ENCODE peak calls at places on chromosomes 13 and 19, in six cellular contexts. O is heart right ventricle, Y is mesendoderm, S is heart left ventricle, F is cardiac fibroblast, B is fibroblast of pulmonary artery. U is an unnamed sample.

GRCh38 chr13:39417643-39418042 is 185.3 kb downstream of the LHFPL6 start:
- DNase-seq in O (no peak), F (peak), Y (peak), B (peak), S (no peak), U (no peak)

GRCh38 chr13:29562762-29563161 is 32.7 kb downstream of the SLC7A1 start:
- DNase-seq in B (no peak), O (no peak), Y (no peak), F (no peak), S (no peak), U (no peak)

GRCh38 chr13:60274664-60275063 is 110.9 kb upstream of the DIAPH3 start:
- DNase-seq in F (no peak), O (no peak), Y (no peak), S (no peak), B (no peak), U (no peak)

GRCh38 chr13:93455881-93456280 is 229.3 kb downstream of the GPC6 start:
- DNase-seq in F (no peak), S (no peak), O (no peak), B (no peak), Y (no peak), U (no peak)

GRCh38 chr13:57314897-57315520 is 148.0 kb downstream of the PRR20E start:
- DNase-seq in F (no peak), Y (peak), S (no peak), O (no peak), B (no peak), U (no peak)

GRCh38 chr13:84430015-84430414 is 547.7 kb upstream of the SLITRK1 start:
- DNase-seq in B (peak), F (peak), O (no peak), Y (no peak), S (no peak), U (no peak)

GRCh38 chr19:13987101-13987890 is 18.8 kb downstream of the RFX1 start:
- DNase-seq in B (no peak), S (peak), F (no peak), O (peak), Y (no peak), U (peak)

GRCh38 chr19:58007285-58007684 is 4.7 kb upstream of the ZNF606 start:
- DNase-seq in S (no peak), F (no peak), B (peak), O (no peak), Y (peak), U (no peak)

GRCh38 chr19:55146078-55146647 is 2.8 kb downstream of the TNNT1 start:
- DNase-seq in B (peak), O (no peak), S (no peak), Y (peak), F (no peak), U (no peak)

GRCh38 chr19:15147090-15147489 is 39.9 kb downstream of the SYDE1 start:
- DNase-seq in B (no peak), F (no peak), S (no peak), O (no peak), Y (no peak), U (no peak)

GRCh38 chr19:29370276-29370675 is 155.5 kb upstream of the VSTM2B start:
- DNase-seq in B (no peak), Y (no peak), F (no peak), O (no peak), S (no peak), U (no peak)

GRCh38 chr19:46299695-46300094 is 2.9 kb downstream of the HIF3A start:
- DNase-seq in O (no peak), S (no peak), B (no peak), F (no peak), Y (no peak), U (peak)
- H3K4me3 ChIP-seq in O (peak), S (peak), B (peak), F (peak), Y (no peak), U (peak)

DNA sequence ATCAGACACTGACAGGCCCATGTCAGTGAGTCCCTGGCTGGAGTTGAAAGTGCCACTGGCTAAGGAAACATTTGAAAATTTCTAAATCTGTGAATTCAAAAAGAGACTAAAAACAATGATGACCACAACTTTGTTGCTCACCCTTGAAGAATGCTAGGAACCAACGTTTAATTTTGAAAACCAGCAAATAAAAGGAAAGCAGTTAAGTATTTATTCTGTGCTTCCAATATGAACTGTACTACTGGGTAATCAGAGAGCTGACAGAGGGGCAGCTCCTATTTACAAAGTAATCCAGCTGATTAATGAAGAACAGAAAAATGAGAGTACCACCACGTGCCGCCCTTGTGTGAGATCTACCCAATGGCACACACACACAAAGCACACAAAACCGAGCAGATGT is 44.7 kb upstream of the LATS2 start:
- DNase-seq in B (peak), O (no peak), F (peak), Y (no peak), S (no peak), U (no peak)
- H3K4me3 ChIP-seq in B (no peak), O (no peak), F (no peak), Y (no peak), S (no peak), U (no peak)

GRCh38 chr13:49448753-49449152 is 4.7 kb downstream of the SETDB2 start:
- DNase-seq in O (no peak), B (no peak), Y (no peak), S (no peak), F (no peak), U (no peak)

GRCh38 chr13:49444517-49445395 is 682 bp downstream of the SETDB2 start:
- DNase-seq in S (peak), O (no peak), B (peak), F (peak), Y (peak), U (no peak)

GRCh38 chr13:49443689-49444516 is at the start of the genes CAB39L and SETDB2:
- DNase-seq in S (peak), O (peak), B (peak), Y (peak), F (peak), U (peak)

GRCh38 chr13:49443327-49443688 is 556 bp downstream of the CAB39L start:
- DNase-seq in B (peak), F (peak), S (no peak), O (no peak), Y (no peak), U (no peak)

GRCh38 chr13:49446473-49446872 is 2.4 kb downstream of the SETDB2 start:
- DNase-seq in F (no peak), S (no peak), O (no peak), Y (no peak), B (no peak), U (no peak)
- H3K4me3 ChIP-seq in F (no peak), S (no peak), O (no peak), Y (no peak), B (no peak), U (no peak)

DNA sequence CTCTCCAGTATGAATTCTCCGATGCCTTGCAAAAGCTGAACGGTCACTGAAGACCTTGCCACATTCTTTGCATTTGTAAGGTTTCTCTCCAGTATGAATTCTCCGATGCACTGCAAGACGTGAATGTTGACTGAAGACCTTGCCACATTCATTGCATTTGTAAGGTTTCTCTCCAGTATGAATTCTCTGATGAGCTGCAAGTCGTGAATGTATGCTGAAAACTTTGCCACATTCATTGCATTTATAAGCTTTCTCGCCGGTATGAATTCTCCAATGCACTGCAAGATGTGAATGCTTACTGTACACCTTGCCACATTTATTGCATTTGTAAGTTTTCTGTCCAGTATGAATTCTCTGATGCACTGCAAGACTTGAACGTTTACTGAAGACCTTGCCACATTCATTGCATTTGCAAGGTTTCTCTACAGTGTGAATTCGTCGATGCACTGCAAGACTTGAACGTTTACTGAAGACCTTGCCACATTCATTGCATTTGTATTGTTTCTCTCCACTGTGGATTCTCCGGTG is 20.0 kb upstream of the ZNF841 start:
- DNase-seq in B (no peak), S (no peak), O (no peak), Y (peak), F (no peak), U (no peak)
- H3K4me3 ChIP-seq in B (no peak), S (no peak), O (no peak), Y (peak), F (no peak), U (no peak)

DNA sequence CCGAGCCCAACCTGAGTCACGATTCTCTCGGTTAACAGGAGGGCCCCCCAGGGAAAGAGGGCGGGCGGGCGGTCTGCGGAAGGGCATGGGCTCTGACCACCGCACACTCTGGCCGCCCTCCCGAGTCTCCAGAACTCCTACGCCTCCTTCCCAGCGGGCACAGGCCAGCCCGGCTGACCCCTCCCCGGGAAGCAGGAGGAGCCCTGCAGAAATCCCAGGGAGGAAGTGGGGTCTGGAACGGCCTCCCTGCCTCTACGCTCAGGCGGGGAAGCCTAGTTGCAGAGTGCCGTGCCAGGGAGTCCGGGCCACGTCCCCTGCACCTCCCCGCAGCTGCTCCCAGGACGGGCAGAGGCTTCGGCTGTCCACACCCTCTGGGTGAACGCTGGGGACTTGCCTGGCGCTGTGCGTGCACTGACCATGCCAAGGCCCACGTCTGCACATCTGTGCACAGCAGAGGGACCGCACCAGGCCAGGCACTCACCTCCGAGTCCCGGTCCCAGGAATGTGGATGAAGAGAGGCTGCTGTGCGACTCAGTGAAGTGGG is 20.8 kb downstream of the TCF3 start:
- DNase-seq in Y (no peak), B (no peak), O (no peak), S (no peak), F (no peak), U (no peak)
- H3K4me3 ChIP-seq in Y (no peak), B (no peak), O (no peak), S (no peak), F (no peak), U (no peak)

DNA sequence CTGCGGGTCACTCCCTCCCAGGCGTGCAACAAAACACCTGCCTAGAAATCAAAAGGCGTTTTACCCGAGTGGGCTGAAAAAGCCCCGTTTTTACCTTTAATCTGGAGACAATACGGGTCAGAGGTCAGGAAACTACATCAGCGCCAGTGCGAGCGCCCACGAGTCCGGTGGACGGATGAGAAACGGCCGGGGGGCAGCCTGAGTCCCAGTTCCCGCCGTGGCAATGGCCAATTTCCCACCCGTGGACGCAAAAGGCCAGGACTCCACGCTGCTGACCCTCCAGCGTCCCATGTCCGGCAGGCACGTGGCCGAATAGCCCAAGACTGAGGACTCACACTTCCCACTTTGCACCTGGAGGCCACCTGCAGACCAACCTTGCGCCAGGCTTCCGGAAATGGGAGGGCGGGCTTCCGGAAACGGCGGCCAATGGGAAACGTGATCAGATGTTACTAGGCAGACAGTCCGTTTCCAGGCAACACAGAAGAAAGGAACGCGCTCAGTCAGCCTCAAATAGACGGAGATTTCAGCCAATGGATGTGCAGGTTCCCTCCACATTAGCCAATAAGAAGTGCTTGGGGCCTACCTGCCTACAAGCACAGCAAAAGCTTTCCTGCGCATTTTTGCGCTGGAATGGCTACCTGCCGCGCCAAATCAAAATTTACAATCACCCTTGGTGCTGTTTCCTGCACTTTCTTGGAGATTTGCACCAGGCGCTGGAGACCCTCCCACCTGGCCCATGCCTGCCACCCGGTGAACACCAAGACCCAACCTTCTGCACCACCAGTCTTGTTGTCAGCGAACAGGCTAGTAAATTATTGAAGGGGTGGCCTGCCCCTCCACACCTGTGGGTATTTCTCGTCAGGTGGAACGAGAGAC is 47.4 kb downstream of the ZFP14 start:
- DNase-seq in B (peak), S (peak), Y (peak), O (peak), F (peak), U (peak)
- H3K4me3 ChIP-seq in B (peak), S (peak), Y (peak), O (peak), F (peak), U (peak)

GRCh38 chr13:23889598-23890224 is 511 bp upstream of the MIPEP start:
- DNase-seq in S (no peak), Y (peak), O (no peak), B (no peak), F (no peak), U (no peak)
- H3K4me3 ChIP-seq in S (peak), Y (no peak), O (peak), B (peak), F (peak), U (peak)